ENCODE peak calls at places on chromosomes 11 and 22, in six cellular contexts. One of them, this sample, is unnamed.

GRCh38 chr11:11697796-11698195 is 76.0 kb upstream of the GALNT18 start:
- DNase-seq in mesenchymal stem cell: no peak
- DNase-seq in Karpas-422: no peak
- DNase-seq in mammary epithelial cell: no peak
- DNase-seq in GM23338: no peak
- DNase-seq in IMR-90: no peak
- DNase-seq in this sample: no peak

GRCh38 chr11:18235394-18235926 is 1.1 kb downstream of the SAA4 start:
- DNase-seq in mesenchymal stem cell: no peak
- DNase-seq in GM23338: no peak
- DNase-seq in IMR-90: no peak
- DNase-seq in Karpas-422: no peak
- DNase-seq in mammary epithelial cell: no peak
- DNase-seq in this sample: no peak

GRCh38 chr22:43543522-43544281 is 131.9 kb downstream of the MPPED1 start:
- DNase-seq in GM23338: no peak
- DNase-seq in mammary epithelial cell: no peak
- DNase-seq in mesenchymal stem cell: no peak
- DNase-seq in IMR-90: no peak
- DNase-seq in Karpas-422: no peak
- DNase-seq in this sample: no peak

GRCh38 chr11:75324189-75324588 is 27.3 kb downstream of the ARRB1 start:
- DNase-seq in IMR-90: no peak
- DNase-seq in Karpas-422: no peak
- DNase-seq in mammary epithelial cell: no peak
- DNase-seq in mesenchymal stem cell: no peak
- DNase-seq in GM23338: no peak
- DNase-seq in this sample: no peak

GRCh38 chr11:12287374-12288211 is 89.8 kb upstream of the PARVA start:
- DNase-seq in GM23338: peak
- DNase-seq in IMR-90: peak
- DNase-seq in mesenchymal stem cell: peak
- DNase-seq in Karpas-422: peak
- DNase-seq in mammary epithelial cell: peak
- DNase-seq in this sample: peak

GRCh38 chr11:11558826-11559225 is 63.0 kb downstream of the GALNT18 start:
- DNase-seq in Karpas-422: no peak
- DNase-seq in IMR-90: no peak
- DNase-seq in GM23338: no peak
- DNase-seq in mesenchymal stem cell: no peak
- DNase-seq in mammary epithelial cell: no peak
- DNase-seq in this sample: no peak

GRCh38 chr11:13667245-13667644 is 1.2 kb upstream of the FAR1 start:
- DNase-seq in Karpas-422: peak
- DNase-seq in mesenchymal stem cell: no peak
- DNase-seq in GM23338: no peak
- DNase-seq in IMR-90: peak
- DNase-seq in mammary epithelial cell: peak
- DNase-seq in this sample: no peak

GRCh38 chr11:126426820-126427749 is 71.6 kb downstream of the ST3GAL4 start:
- DNase-seq in Karpas-422: no peak
- DNase-seq in IMR-90: no peak
- DNase-seq in mesenchymal stem cell: no peak
- DNase-seq in mammary epithelial cell: no peak
- DNase-seq in GM23338: no peak
- DNase-seq in this sample: no peak

GRCh38 chr22:41908409-41909289 is 6.2 kb downstream of the SHISA8 start:
- DNase-seq in mesenchymal stem cell: no peak
- DNase-seq in IMR-90: no peak
- DNase-seq in Karpas-422: no peak
- DNase-seq in GM23338: peak
- DNase-seq in mammary epithelial cell: no peak
- DNase-seq in this sample: peak

GRCh38 chr22:37953062-37953436 is 352 bp downstream of the C22orf23 start:
- DNase-seq in mammary epithelial cell: no peak
- DNase-seq in mesenchymal stem cell: no peak
- DNase-seq in IMR-90: no peak
- DNase-seq in GM23338: no peak
- DNase-seq in Karpas-422: no peak
- DNase-seq in this sample: no peak

GRCh38 chr11:23021287-23021863 is 161.1 kb upstream of the CCDC179 start:
- DNase-seq in GM23338: peak
- DNase-seq in IMR-90: peak
- DNase-seq in mammary epithelial cell: no peak
- DNase-seq in mesenchymal stem cell: peak
- DNase-seq in Karpas-422: peak
- DNase-seq in this sample: peak

GRCh38 chr22:22910272-22911240 is 22.9 kb downstream of the IGLL5 start:
- DNase-seq in Karpas-422: no peak
- DNase-seq in mammary epithelial cell: no peak
- DNase-seq in GM23338: no peak
- DNase-seq in IMR-90: no peak
- DNase-seq in mesenchymal stem cell: no peak
- DNase-seq in this sample: peak

GRCh38 chr11:17631702-17632365 is 84.8 kb downstream of the OTOG start:
- DNase-seq in IMR-90: no peak
- DNase-seq in mesenchymal stem cell: no peak
- DNase-seq in Karpas-422: peak
- DNase-seq in mammary epithelial cell: no peak
- DNase-seq in GM23338: peak
- DNase-seq in this sample: no peak

GRCh38 chr22:20244744-20245576 is 23.2 kb downstream of the RTN4R start:
- DNase-seq in GM23338: no peak
- DNase-seq in IMR-90: no peak
- DNase-seq in Karpas-422: peak
- DNase-seq in mammary epithelial cell: no peak
- DNase-seq in mesenchymal stem cell: no peak
- DNase-seq in this sample: no peak

GRCh38 chr22:41913842-41914534 is 886 bp downstream of the SHISA8 start:
- DNase-seq in IMR-90: no peak
- DNase-seq in mesenchymal stem cell: no peak
- DNase-seq in Karpas-422: no peak
- DNase-seq in mammary epithelial cell: no peak
- DNase-seq in GM23338: peak
- DNase-seq in this sample: peak

GRCh38 chr11:17535488-17535887 is 8.7 kb downstream of the USH1C start:
- DNase-seq in GM23338: no peak
- DNase-seq in mesenchymal stem cell: no peak
- DNase-seq in Karpas-422: no peak
- DNase-seq in IMR-90: no peak
- DNase-seq in mammary epithelial cell: no peak
- DNase-seq in this sample: no peak

GRCh38 chr22:48826546-48826945 is 1001.1 kb downstream of the BRD1 start:
- DNase-seq in mesenchymal stem cell: no peak
- DNase-seq in GM23338: no peak
- DNase-seq in IMR-90: no peak
- DNase-seq in mammary epithelial cell: no peak
- DNase-seq in Karpas-422: no peak
- DNase-seq in this sample: no peak

GRCh38 chr11:123251656-123252344 is 56.8 kb upstream of the CLMP start:
- DNase-seq in GM23338: no peak
- DNase-seq in Karpas-422: no peak
- DNase-seq in mesenchymal stem cell: no peak
- DNase-seq in IMR-90: peak
- DNase-seq in mammary epithelial cell: no peak
- DNase-seq in this sample: peak

DNA sequence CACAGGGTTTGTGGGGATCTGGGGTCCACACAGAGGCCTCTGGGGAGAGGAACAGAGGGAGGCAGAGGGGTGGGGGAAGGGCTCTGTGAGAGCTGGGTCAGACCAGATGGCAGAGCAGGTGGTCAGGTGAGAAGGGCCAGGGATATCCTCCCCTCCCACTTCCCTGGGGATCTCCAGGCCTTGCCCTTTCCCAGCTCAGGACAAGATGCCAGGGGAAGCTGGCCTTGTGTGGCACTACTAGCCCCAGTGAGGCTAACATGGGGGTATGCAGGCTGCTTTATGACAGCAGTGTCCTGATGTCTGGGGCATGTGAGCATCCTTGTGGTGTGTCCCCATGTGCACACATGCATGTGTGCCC is 51.4 kb upstream of the MYEOV start:
- DNase-seq in mesenchymal stem cell: no peak
- DNase-seq in GM23338: no peak
- DNase-seq in Karpas-422: no peak
- DNase-seq in mammary epithelial cell: no peak
- DNase-seq in IMR-90: no peak
- DNase-seq in this sample: no peak
- H3K4me2 ChIP-seq in mesenchymal stem cell: no peak
- H3K4me2 ChIP-seq in GM23338: no peak
- H3K4me2 ChIP-seq in Karpas-422: no peak
- H3K4me2 ChIP-seq in mammary epithelial cell: no peak
- H3K4me2 ChIP-seq in IMR-90: no peak
- H3K4me2 ChIP-seq in this sample: no peak

GRCh38 chr22:29156507-29156906 is 49.2 kb upstream of the EMID1 start:
- DNase-seq in GM23338: peak
- DNase-seq in mesenchymal stem cell: peak
- DNase-seq in mammary epithelial cell: no peak
- DNase-seq in IMR-90: peak
- DNase-seq in Karpas-422: peak
- DNase-seq in this sample: peak

GRCh38 chr22:29155966-29156365 is 49.7 kb upstream of the EMID1 start:
- DNase-seq in GM23338: no peak
- DNase-seq in IMR-90: no peak
- DNase-seq in mammary epithelial cell: no peak
- DNase-seq in mesenchymal stem cell: no peak
- DNase-seq in Karpas-422: no peak
- DNase-seq in this sample: no peak

GRCh38 chr22:29152381-29153138 is 53.1 kb upstream of the EMID1 start:
- DNase-seq in GM23338: peak
- DNase-seq in mesenchymal stem cell: peak
- DNase-seq in Karpas-422: no peak
- DNase-seq in mammary epithelial cell: no peak
- DNase-seq in IMR-90: no peak
- DNase-seq in this sample: no peak

GRCh38 chr22:29152045-29152380 is 53.7 kb upstream of the EMID1 start:
- DNase-seq in mesenchymal stem cell: no peak
- DNase-seq in Karpas-422: no peak
- DNase-seq in GM23338: peak
- DNase-seq in mammary epithelial cell: no peak
- DNase-seq in IMR-90: no peak
- DNase-seq in this sample: peak

DNA sequence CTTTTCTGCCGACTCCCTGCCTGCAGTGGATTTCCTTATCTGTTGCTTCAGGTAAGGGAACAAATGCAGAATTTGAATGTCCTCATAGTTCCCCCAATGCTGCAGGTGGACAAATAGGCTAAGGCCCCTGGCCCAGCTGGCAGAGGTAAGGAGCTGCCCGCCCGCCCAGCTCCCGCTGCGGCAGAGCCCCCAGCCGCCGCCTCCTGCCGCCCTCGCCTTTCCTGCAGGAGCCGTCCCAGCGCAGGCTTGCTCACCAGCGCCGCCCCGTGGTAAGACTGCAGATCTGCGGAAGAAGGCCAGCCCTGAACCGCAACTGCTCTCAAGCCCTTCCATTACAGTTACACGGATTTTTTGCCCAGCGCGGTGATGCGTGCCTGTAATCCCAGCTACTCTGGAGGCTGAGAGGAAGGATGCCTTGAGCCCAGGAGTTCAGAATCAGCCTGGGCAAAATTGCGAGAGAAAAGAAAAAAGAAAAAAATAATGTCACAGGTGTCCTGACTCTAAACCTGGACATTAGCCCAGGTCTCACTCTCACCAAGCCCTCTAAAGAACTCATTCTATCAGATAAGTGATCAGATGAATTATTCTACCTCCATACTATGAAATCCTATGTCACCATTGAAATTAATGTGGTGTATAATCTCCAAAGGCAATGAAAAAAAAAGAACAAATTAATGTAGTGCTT is 51.2 kb upstream of the EMID1 start:
- DNase-seq in GM23338: peak
- DNase-seq in Karpas-422: peak
- DNase-seq in mammary epithelial cell: peak
- DNase-seq in IMR-90: peak
- DNase-seq in mesenchymal stem cell: peak
- DNase-seq in this sample: peak
- H3K4me2 ChIP-seq in GM23338: peak
- H3K4me2 ChIP-seq in Karpas-422: no peak
- H3K4me2 ChIP-seq in mammary epithelial cell: peak
- H3K4me2 ChIP-seq in IMR-90: peak
- H3K4me2 ChIP-seq in mesenchymal stem cell: peak
- H3K4me2 ChIP-seq in this sample: peak

GRCh38 chr11:64317325-64317960 is at the start of gene TRMT112:
- DNase-seq in GM23338: peak
- DNase-seq in mesenchymal stem cell: peak
- DNase-seq in Karpas-422: peak
- DNase-seq in mammary epithelial cell: peak
- DNase-seq in IMR-90: peak
- DNase-seq in this sample: peak

GRCh38 chr11:64314146-64314804 is 3.1 kb downstream of the TRMT112 start:
- DNase-seq in GM23338: peak
- DNase-seq in Karpas-422: no peak
- DNase-seq in mammary epithelial cell: no peak
- DNase-seq in IMR-90: no peak
- DNase-seq in mesenchymal stem cell: peak
- DNase-seq in this sample: peak

GRCh38 chr11:64312947-64313346 is 4.4 kb downstream of the TRMT112 start:
- DNase-seq in Karpas-422: no peak
- DNase-seq in mammary epithelial cell: no peak
- DNase-seq in GM23338: no peak
- DNase-seq in mesenchymal stem cell: no peak
- DNase-seq in IMR-90: no peak
- DNase-seq in this sample: no peak

GRCh38 chr11:64314805-64315561 is 2.4 kb downstream of the TRMT112 start:
- DNase-seq in GM23338: no peak
- DNase-seq in mesenchymal stem cell: no peak
- DNase-seq in Karpas-422: no peak
- DNase-seq in mammary epithelial cell: no peak
- DNase-seq in IMR-90: no peak
- DNase-seq in this sample: peak

DNA sequence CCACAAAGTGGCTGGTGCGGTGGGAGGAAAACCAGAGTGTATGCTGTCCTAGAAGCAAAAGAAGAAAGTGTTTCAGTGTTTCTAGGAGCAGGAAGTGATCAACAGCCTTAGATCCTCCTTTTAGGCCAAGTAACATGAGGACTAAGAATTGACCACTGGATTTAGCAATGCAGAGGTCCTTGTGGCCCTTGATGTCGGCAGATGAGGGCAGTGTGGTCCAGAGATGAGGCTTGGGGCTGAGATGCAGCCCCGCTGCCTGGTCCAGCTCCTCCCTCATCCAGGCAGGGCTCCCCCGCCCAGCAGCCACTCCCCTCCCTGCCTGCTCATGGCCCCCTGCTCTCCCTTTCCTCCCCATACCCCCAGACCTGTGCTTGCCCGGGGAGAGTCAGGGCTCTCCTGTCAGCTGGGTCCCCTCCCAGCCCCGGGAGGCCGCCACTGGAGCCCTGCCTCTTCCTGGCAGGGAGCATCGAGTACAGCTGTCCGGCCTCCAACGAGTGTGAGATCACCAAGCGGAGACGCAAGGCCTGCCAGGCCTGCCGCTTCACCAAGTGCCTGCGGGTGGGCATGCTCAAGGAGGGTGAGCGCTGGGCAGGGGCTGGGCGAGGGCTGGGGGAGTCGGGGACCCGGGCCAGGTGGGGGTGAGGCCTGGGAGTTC is 3.7 kb downstream of the TRMT112 start:
- DNase-seq in GM23338: no peak
- DNase-seq in mammary epithelial cell: no peak
- DNase-seq in IMR-90: no peak
- DNase-seq in Karpas-422: no peak
- DNase-seq in mesenchymal stem cell: no peak
- DNase-seq in this sample: peak
- H3K4me2 ChIP-seq in GM23338: no peak
- H3K4me2 ChIP-seq in mammary epithelial cell: no peak
- H3K4me2 ChIP-seq in IMR-90: no peak
- H3K4me2 ChIP-seq in Karpas-422: no peak
- H3K4me2 ChIP-seq in mesenchymal stem cell: no peak
- H3K4me2 ChIP-seq in this sample: no peak

GRCh38 chr22:40215266-40215665 is 37.5 kb downstream of the TNRC6B start:
- DNase-seq in mesenchymal stem cell: no peak
- DNase-seq in Karpas-422: peak
- DNase-seq in GM23338: no peak
- DNase-seq in mammary epithelial cell: no peak
- DNase-seq in IMR-90: no peak
- DNase-seq in this sample: no peak
- H3K4me2 ChIP-seq in mesenchymal stem cell: no peak
- H3K4me2 ChIP-seq in Karpas-422: peak
- H3K4me2 ChIP-seq in GM23338: peak
- H3K4me2 ChIP-seq in mammary epithelial cell: no peak
- H3K4me2 ChIP-seq in IMR-90: no peak
- H3K4me2 ChIP-seq in this sample: no peak